ENCODE peak calls at places on chromosomes 1 and 21, in four cellular contexts. One of them, this sample, is unnamed.

GRCh38 chr21:45828580-45829565 is 152.7 kb upstream of the COL6A1 start:
- DNase-seq in occipital lobe: no peak
- DNase-seq in posterior vena cava: no peak
- DNase-seq in adipocyte: peak
- DNase-seq in this sample: no peak

GRCh38 chr1:91647061-91647460 is 146.4 kb downstream of the CDC7 start:
- DNase-seq in posterior vena cava: no peak
- DNase-seq in adipocyte: no peak
- DNase-seq in occipital lobe: no peak
- DNase-seq in this sample: no peak

GRCh38 chr1:51189421-51190073 is 46.5 kb upstream of the RNF11 start:
- DNase-seq in occipital lobe: no peak
- DNase-seq in adipocyte: peak
- DNase-seq in posterior vena cava: no peak
- DNase-seq in this sample: peak

GRCh38 chr1:14724697-14725096 is 126.2 kb downstream of the KAZN start:
- DNase-seq in occipital lobe: no peak
- DNase-seq in posterior vena cava: no peak
- DNase-seq in adipocyte: no peak
- DNase-seq in this sample: no peak

GRCh38 chr21:36613064-36613463 is 85.9 kb upstream of the SIM2 start:
- DNase-seq in adipocyte: no peak
- DNase-seq in posterior vena cava: no peak
- DNase-seq in occipital lobe: no peak
- DNase-seq in this sample: no peak

GRCh38 chr1:21342961-21343838 is 52.9 kb upstream of the ECE1 start:
- DNase-seq in occipital lobe: no peak
- DNase-seq in posterior vena cava: no peak
- DNase-seq in adipocyte: no peak
- DNase-seq in this sample: peak

GRCh38 chr1:186841599-186841998 is 12.8 kb downstream of the PLA2G4A start:
- DNase-seq in adipocyte: peak
- DNase-seq in posterior vena cava: no peak
- DNase-seq in occipital lobe: no peak
- DNase-seq in this sample: no peak

GRCh38 chr1:183699643-183700160 is 46.6 kb upstream of the APOBEC4 start:
- DNase-seq in adipocyte: peak
- DNase-seq in posterior vena cava: no peak
- DNase-seq in occipital lobe: no peak
- DNase-seq in this sample: no peak

GRCh38 chr1:117537291-117537920 is 68.4 kb upstream of the TENT5C start:
- DNase-seq in occipital lobe: no peak
- DNase-seq in posterior vena cava: no peak
- DNase-seq in adipocyte: no peak
- DNase-seq in this sample: no peak

GRCh38 chr1:30840904-30841598 is 67.5 kb downstream of the SDC3 start:
- DNase-seq in adipocyte: no peak
- DNase-seq in posterior vena cava: no peak
- DNase-seq in occipital lobe: no peak
- DNase-seq in this sample: no peak

GRCh38 chr1:205124726-205125125 is 2.9 kb upstream of the RBBP5 start:
- DNase-seq in occipital lobe: no peak
- DNase-seq in posterior vena cava: no peak
- DNase-seq in adipocyte: no peak
- DNase-seq in this sample: peak

GRCh38 chr21:44965251-44966022 is 25.6 kb downstream of the SLX9 start:
- DNase-seq in posterior vena cava: no peak
- DNase-seq in adipocyte: peak
- DNase-seq in occipital lobe: no peak
- DNase-seq in this sample: no peak

GRCh38 chr1:115829947-115830346 is 11.0 kb downstream of the NHLH2 start:
- DNase-seq in adipocyte: no peak
- DNase-seq in occipital lobe: no peak
- DNase-seq in posterior vena cava: no peak
- DNase-seq in this sample: no peak

GRCh38 chr1:204338359-204338758 is 21.4 kb downstream of the PLEKHA6 start:
- DNase-seq in occipital lobe: no peak
- DNase-seq in adipocyte: no peak
- DNase-seq in posterior vena cava: no peak
- DNase-seq in this sample: no peak

GRCh38 chr21:45383111-45383614 is 21.8 kb upstream of the COL18A1 start:
- DNase-seq in occipital lobe: no peak
- DNase-seq in adipocyte: no peak
- DNase-seq in posterior vena cava: peak
- DNase-seq in this sample: no peak

GRCh38 chr1:21069549-21069948 is 107.1 kb downstream of the EIF4G3 start:
- DNase-seq in adipocyte: peak
- DNase-seq in occipital lobe: no peak
- DNase-seq in posterior vena cava: no peak
- DNase-seq in this sample: no peak

GRCh38 chr1:82405333-82405732 is 604.6 kb downstream of the ADGRL2 start:
- DNase-seq in occipital lobe: no peak
- DNase-seq in adipocyte: no peak
- DNase-seq in posterior vena cava: no peak
- DNase-seq in this sample: no peak

GRCh38 chr1:32199717-32200072 is 700 bp upstream of the CCDC28B start:
- DNase-seq in occipital lobe: peak
- DNase-seq in adipocyte: no peak
- DNase-seq in posterior vena cava: peak
- DNase-seq in this sample: no peak

GRCh38 chr1:41436281-41437010 is 48.0 kb downstream of the EDN2 start:
- DNase-seq in occipital lobe: no peak
- DNase-seq in posterior vena cava: no peak
- DNase-seq in adipocyte: peak
- DNase-seq in this sample: no peak

GRCh38 chr1:102498929-102499328 is 502.2 kb upstream of the OLFM3 start:
- DNase-seq in adipocyte: peak
- DNase-seq in posterior vena cava: no peak
- DNase-seq in occipital lobe: no peak
- DNase-seq in this sample: no peak

GRCh38 chr1:221605569-221605968 is 136.3 kb downstream of the DUSP10 start:
- DNase-seq in occipital lobe: no peak
- DNase-seq in posterior vena cava: no peak
- DNase-seq in adipocyte: no peak
- DNase-seq in this sample: no peak

GRCh38 chr1:29836626-29837305 is 600.4 kb downstream of the PTPRU start:
- DNase-seq in posterior vena cava: no peak
- DNase-seq in adipocyte: no peak
- DNase-seq in occipital lobe: no peak
- DNase-seq in this sample: no peak

GRCh38 chr1:94296018-94296417 is 58.6 kb upstream of the ARHGAP29 start:
- DNase-seq in occipital lobe: no peak
- DNase-seq in posterior vena cava: no peak
- DNase-seq in adipocyte: peak
- DNase-seq in this sample: no peak

GRCh38 chr1:203450541-203451149 is 25.0 kb upstream of the PRELP start:
- DNase-seq in posterior vena cava: no peak
- DNase-seq in adipocyte: no peak
- DNase-seq in occipital lobe: no peak
- DNase-seq in this sample: no peak

GRCh38 chr1:59332983-59333382 is 36.1 kb downstream of the FGGY start:
- DNase-seq in posterior vena cava: no peak
- DNase-seq in occipital lobe: no peak
- DNase-seq in adipocyte: no peak
- DNase-seq in this sample: no peak

GRCh38 chr1:77014396-77014795 is 147.1 kb downstream of the ST6GALNAC5 start:
- DNase-seq in posterior vena cava: no peak
- DNase-seq in adipocyte: no peak
- DNase-seq in occipital lobe: no peak
- DNase-seq in this sample: no peak

GRCh38 chr1:229068266-229069043 is 202.5 kb upstream of the RAB4A start:
- DNase-seq in posterior vena cava: no peak
- DNase-seq in occipital lobe: no peak
- DNase-seq in adipocyte: no peak
- DNase-seq in this sample: no peak

GRCh38 chr1:214685906-214686305 is 82.9 kb downstream of the CENPF start:
- DNase-seq in occipital lobe: no peak
- DNase-seq in posterior vena cava: no peak
- DNase-seq in adipocyte: no peak
- DNase-seq in this sample: no peak

GRCh38 chr1:167805041-167805556 is 83.3 kb downstream of the MPZL1 start:
- DNase-seq in occipital lobe: no peak
- DNase-seq in posterior vena cava: no peak
- DNase-seq in adipocyte: no peak
- DNase-seq in this sample: peak

GRCh38 chr21:42443181-42443785 is 39.6 kb downstream of the UBASH3A start:
- DNase-seq in posterior vena cava: no peak
- DNase-seq in adipocyte: no peak
- DNase-seq in occipital lobe: no peak
- DNase-seq in this sample: no peak

GRCh38 chr21:36461277-36461917 is 18.5 kb downstream of the CLDN14 start:
- DNase-seq in adipocyte: no peak
- DNase-seq in occipital lobe: no peak
- DNase-seq in posterior vena cava: peak
- DNase-seq in this sample: no peak

GRCh38 chr1:244010191-244010590 is 40.9 kb upstream of the ZBTB18 start:
- DNase-seq in adipocyte: peak
- DNase-seq in posterior vena cava: no peak
- DNase-seq in occipital lobe: no peak
- DNase-seq in this sample: no peak

GRCh38 chr1:99264201-99265021 is at the start of gene PLPPR4:
- DNase-seq in adipocyte: peak
- DNase-seq in occipital lobe: peak
- DNase-seq in posterior vena cava: peak
- DNase-seq in this sample: no peak

GRCh38 chr1:100358210-100358609 is 5.9 kb downstream of the CDC14A start:
- DNase-seq in occipital lobe: no peak
- DNase-seq in adipocyte: peak
- DNase-seq in posterior vena cava: no peak
- DNase-seq in this sample: peak

GRCh38 chr21:35563885-35564451 is 496.4 kb downstream of the SETD4 start:
- DNase-seq in adipocyte: peak
- DNase-seq in occipital lobe: no peak
- DNase-seq in posterior vena cava: peak
- DNase-seq in this sample: no peak

GRCh38 chr1:218357211-218357892 is 12.2 kb downstream of the TGFB2 start:
- DNase-seq in adipocyte: no peak
- DNase-seq in occipital lobe: no peak
- DNase-seq in posterior vena cava: no peak
- DNase-seq in this sample: no peak

GRCh38 chr1:39609618-39610331 is 29.7 kb downstream of the HEYL start:
- DNase-seq in posterior vena cava: peak
- DNase-seq in adipocyte: peak
- DNase-seq in occipital lobe: no peak
- DNase-seq in this sample: peak

GRCh38 chr1:146010126-146010738 is 11.3 kb downstream of the HJV start:
- DNase-seq in adipocyte: no peak
- DNase-seq in occipital lobe: no peak
- DNase-seq in posterior vena cava: no peak
- DNase-seq in this sample: no peak